ENCODE peak calls at places on chromosomes 12 and 14, in nine cellular contexts. One of them, this sample, is unnamed.

GRCh38 chr14:69259531-69260245 is at the start of gene GALNT16:
- DNase-seq in AG10803: no peak
- DNase-seq in OCI-M1: no peak
- DNase-seq in activated T-cell treated with anti-CD3 and anti-CD28 coated beads, Interleukin-2, amount 50 U/mL, for 72 hours: peak
- DNase-seq in LNCaP clone FGC: no peak
- DNase-seq in fibroblast of mammary gland: no peak
- DNase-seq in neural crest cell: peak
- DNase-seq in myocyte: peak
- DNase-seq in omental fat pad: no peak
- DNase-seq in this sample: no peak

GRCh38 chr12:21526053-21526452 is at the start of gene SPX:
- DNase-seq in AG10803: peak
- DNase-seq in OCI-M1: peak
- DNase-seq in activated T-cell treated with anti-CD3 and anti-CD28 coated beads, Interleukin-2, amount 50 U/mL, for 72 hours: no peak
- DNase-seq in LNCaP clone FGC: peak
- DNase-seq in fibroblast of mammary gland: peak
- DNase-seq in neural crest cell: no peak
- DNase-seq in myocyte: no peak
- DNase-seq in omental fat pad: no peak
- DNase-seq in this sample: peak

GRCh38 chr14:68789798-68790655 is 2.8 kb downstream of the ZFP36L1 start:
- DNase-seq in AG10803: peak
- DNase-seq in OCI-M1: no peak
- DNase-seq in activated T-cell treated with anti-CD3 and anti-CD28 coated beads, Interleukin-2, amount 50 U/mL, for 72 hours: peak
- DNase-seq in LNCaP clone FGC: no peak
- DNase-seq in fibroblast of mammary gland: no peak
- DNase-seq in neural crest cell: peak
- DNase-seq in myocyte: peak
- DNase-seq in omental fat pad: no peak
- DNase-seq in this sample: no peak

GRCh38 chr14:20469890-20470858 is 968 bp downstream of the PNP start:
- DNase-seq in AG10803: peak
- DNase-seq in OCI-M1: peak
- DNase-seq in activated T-cell treated with anti-CD3 and anti-CD28 coated beads, Interleukin-2, amount 50 U/mL, for 72 hours: peak
- DNase-seq in LNCaP clone FGC: no peak
- DNase-seq in fibroblast of mammary gland: peak
- DNase-seq in neural crest cell: no peak
- DNase-seq in myocyte: peak
- DNase-seq in omental fat pad: peak
- DNase-seq in this sample: peak

GRCh38 chr12:57101892-57102695 is 9.1 kb downstream of the STAT6 start:
- DNase-seq in AG10803: no peak
- DNase-seq in OCI-M1: peak
- DNase-seq in activated T-cell treated with anti-CD3 and anti-CD28 coated beads, Interleukin-2, amount 50 U/mL, for 72 hours: no peak
- DNase-seq in LNCaP clone FGC: no peak
- DNase-seq in fibroblast of mammary gland: peak
- DNase-seq in neural crest cell: no peak
- DNase-seq in myocyte: peak
- DNase-seq in omental fat pad: no peak
- DNase-seq in this sample: no peak

GRCh38 chr12:47981496-47982260 is 18.3 kb downstream of the TMEM106C start:
- DNase-seq in AG10803: no peak
- DNase-seq in OCI-M1: no peak
- DNase-seq in activated T-cell treated with anti-CD3 and anti-CD28 coated beads, Interleukin-2, amount 50 U/mL, for 72 hours: no peak
- DNase-seq in LNCaP clone FGC: no peak
- DNase-seq in fibroblast of mammary gland: no peak
- DNase-seq in neural crest cell: no peak
- DNase-seq in myocyte: no peak
- DNase-seq in omental fat pad: no peak
- DNase-seq in this sample: no peak

GRCh38 chr12:58455146-58455545 is 465.2 kb downstream of the LRIG3 start:
- DNase-seq in AG10803: peak
- DNase-seq in OCI-M1: no peak
- DNase-seq in activated T-cell treated with anti-CD3 and anti-CD28 coated beads, Interleukin-2, amount 50 U/mL, for 72 hours: no peak
- DNase-seq in LNCaP clone FGC: no peak
- DNase-seq in fibroblast of mammary gland: no peak
- DNase-seq in neural crest cell: no peak
- DNase-seq in myocyte: no peak
- DNase-seq in omental fat pad: no peak
- DNase-seq in this sample: peak

GRCh38 chr12:124057691-124058090 is 84.7 kb downstream of the ZNF664 start:
- DNase-seq in AG10803: no peak
- DNase-seq in OCI-M1: no peak
- DNase-seq in activated T-cell treated with anti-CD3 and anti-CD28 coated beads, Interleukin-2, amount 50 U/mL, for 72 hours: no peak
- DNase-seq in LNCaP clone FGC: no peak
- DNase-seq in fibroblast of mammary gland: no peak
- DNase-seq in neural crest cell: no peak
- DNase-seq in myocyte: no peak
- DNase-seq in omental fat pad: no peak
- DNase-seq in this sample: no peak

GRCh38 chr12:5163661-5164060 is 120.0 kb downstream of the KCNA5 start:
- DNase-seq in AG10803: no peak
- DNase-seq in OCI-M1: no peak
- DNase-seq in activated T-cell treated with anti-CD3 and anti-CD28 coated beads, Interleukin-2, amount 50 U/mL, for 72 hours: no peak
- DNase-seq in LNCaP clone FGC: no peak
- DNase-seq in fibroblast of mammary gland: no peak
- DNase-seq in neural crest cell: no peak
- DNase-seq in myocyte: no peak
- DNase-seq in omental fat pad: no peak
- DNase-seq in this sample: no peak

GRCh38 chr14:42804146-42804545 is 1197.5 kb downstream of the LRFN5 start:
- DNase-seq in AG10803: no peak
- DNase-seq in OCI-M1: no peak
- DNase-seq in activated T-cell treated with anti-CD3 and anti-CD28 coated beads, Interleukin-2, amount 50 U/mL, for 72 hours: no peak
- DNase-seq in LNCaP clone FGC: no peak
- DNase-seq in fibroblast of mammary gland: no peak
- DNase-seq in neural crest cell: no peak
- DNase-seq in myocyte: no peak
- DNase-seq in omental fat pad: no peak
- DNase-seq in this sample: no peak

GRCh38 chr12:1220127-1221092 is 229.4 kb downstream of the ERC1 start:
- DNase-seq in AG10803: no peak
- DNase-seq in OCI-M1: no peak
- DNase-seq in activated T-cell treated with anti-CD3 and anti-CD28 coated beads, Interleukin-2, amount 50 U/mL, for 72 hours: no peak
- DNase-seq in LNCaP clone FGC: peak
- DNase-seq in fibroblast of mammary gland: peak
- DNase-seq in neural crest cell: no peak
- DNase-seq in myocyte: no peak
- DNase-seq in omental fat pad: no peak
- DNase-seq in this sample: no peak

This sample was measured in brain microvascular endothelial cell.